ENCODE peak calls at places on chromosomes 6 and 20, in ten cellular contexts. F is RWPE1, S is heart right ventricle, X is ovary, I is transverse colon, D is PC-3, P is IMR-90, V is HCT116, R is esophagus squamous epithelium, H is GM23338. M is an unnamed sample.

GRCh38 chr6:17724341-17724740 is 17.6 kb upstream of the NUP153 start:
- DNase-seq in P (peak; percentile 67), H (no peak), F (no peak), X (no peak), V (no peak), S (no peak), I (no peak), D (peak; percentile 59), R (no peak), M (no peak)

GRCh38 chr20:16864958-16865357 is 116.8 kb downstream of the OTOR start:
- DNase-seq in H (no peak), R (no peak), X (no peak), D (no peak), I (no peak), S (no peak), V (no peak), F (no peak), P (no peak), M (no peak)

GRCh38 chr6:71822626-71823025 is 63.7 kb upstream of the RIMS1 start:
- DNase-seq in X (no peak), F (no peak), H (no peak), I (no peak), P (no peak), V (no peak), R (no peak), D (no peak), S (no peak), M (no peak)

GRCh38 chr6:142566628-142567396 is 265.0 kb downstream of the ADGRG6 start:
- DNase-seq in D (peak; percentile 71), V (peak; percentile 66), F (peak; percentile 52), H (peak; percentile 85), I (peak; percentile 38), P (peak; percentile 47), X (no peak), S (peak; percentile 42), R (no peak), M (peak; percentile 72)

GRCh38 chr6:89035252-89036106 is 45.1 kb upstream of the PNRC1 start:
- DNase-seq in S (peak; percentile 77), H (no peak), D (peak; percentile 62), P (peak; percentile 95), F (peak; percentile 93), X (peak; percentile 91), V (no peak), I (peak; percentile 91), R (peak; percentile 8), M (no peak)

GRCh38 chr20:61073376-61073775 is 178.7 kb upstream of the CDH4 start:
- DNase-seq in X (no peak), H (no peak), F (no peak), R (no peak), V (no peak), P (no peak), I (no peak), S (no peak), D (no peak), M (no peak)

GRCh38 chr6:44162876-44163625 is 4.4 kb downstream of the CAPN11 start:
- DNase-seq in F (no peak), D (no peak), V (no peak), P (peak; percentile 44), R (no peak), I (no peak), X (no peak), S (no peak), H (no peak), M (no peak)

GRCh38 chr20:17841751-17842191 is 126.8 kb downstream of the SNX5 start:
- DNase-seq in P (peak; percentile 80), F (no peak), I (no peak), S (peak; percentile 71), X (peak; percentile 64), R (no peak), V (no peak), H (no peak), D (no peak), M (no peak)

GRCh38 chr20:25320035-25320800 is 70.4 kb downstream of the ABHD12 start:
- DNase-seq in V (no peak), X (peak; percentile 19), P (no peak), I (no peak), R (no peak), D (no peak), H (no peak), S (no peak), F (no peak), M (no peak)

GRCh38 chr6:119319694-119320093 is 29.9 kb downstream of the MAN1A1 start:
- DNase-seq in X (no peak), S (no peak), V (no peak), I (no peak), R (no peak), P (no peak), H (no peak), F (no peak), D (no peak), M (no peak)

GRCh38 chr20:7859371-7859802 is 80.9 kb downstream of the HAO1 start:
- DNase-seq in R (no peak), D (peak; percentile 84), I (no peak), V (no peak), S (peak; percentile 46), F (peak; percentile 64), H (peak; percentile 72), X (no peak), P (peak; percentile 70), M (peak; percentile 18)

GRCh38 chr6:109743739-109744138 is 52.6 kb downstream of the FIG4 start:
- DNase-seq in D (peak; percentile 77), H (no peak), P (peak; percentile 87), S (no peak), I (no peak), R (no peak), X (no peak), F (peak; percentile 23), V (no peak), M (no peak)

GRCh38 chr6:146381486-146381885 is 162.1 kb upstream of the RAB32 start:
- DNase-seq in V (no peak), F (no peak), R (no peak), P (no peak), H (peak; percentile 50), D (no peak), I (no peak), X (no peak), S (no peak), M (no peak)

DNA sequence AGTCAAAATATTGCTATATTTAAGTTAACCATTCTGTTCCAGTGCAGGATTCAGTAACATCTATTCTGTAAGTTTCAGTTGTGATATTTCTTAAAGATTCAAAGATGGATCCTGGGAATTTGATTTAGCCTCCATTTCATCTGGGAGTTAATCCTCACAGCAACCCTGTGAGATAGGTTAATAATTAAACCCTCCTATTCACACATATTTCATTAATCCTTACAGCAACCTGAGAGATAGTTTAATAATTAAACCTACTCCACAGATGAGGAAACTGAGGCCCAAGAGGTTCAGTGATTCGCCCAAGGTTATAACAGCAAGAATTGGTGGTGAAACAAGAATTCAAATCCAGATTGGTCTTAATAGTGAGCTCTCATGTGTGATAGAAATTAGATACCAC is 10.9 kb upstream of the ZBTB2 start:
- DNase-seq in D (no peak), P (no peak), R (no peak), V (no peak), F (no peak), H (no peak), I (no peak), S (no peak), X (no peak), M (no peak)
- H3K27ac ChIP-seq in D (no peak overlapping the region), P (no peak overlapping the region), R (no peak overlapping the region), V (no peak overlapping the region), F (no peak overlapping the region), H (no peak overlapping the region), I (no peak overlapping the region), S (no peak overlapping the region), X (no peak overlapping the region), M (no peak overlapping the region)

GRCh38 chr6:134864558-134864957 is 85.3 kb downstream of the ALDH8A1 start:
- DNase-seq in H (no peak), R (no peak), D (no peak), V (no peak), S (no peak), I (no peak), X (no peak), F (no peak), P (no peak), M (no peak)

GRCh38 chr6:134868812-134869211 is 81.1 kb downstream of the ALDH8A1 start:
- DNase-seq in R (no peak), I (no peak), V (no peak), X (no peak), S (no peak), P (no peak), F (no peak), H (no peak), D (no peak), M (no peak)

GRCh38 chr6:134870677-134871498 is 79.0 kb downstream of the ALDH8A1 start:
- DNase-seq in X (no peak), F (no peak), V (no peak), H (no peak), D (no peak), I (peak; percentile 29), R (no peak), S (no peak), P (peak; percentile 77), M (no peak)

GRCh38 chr6:134863763-134864510 is 86.0 kb downstream of the ALDH8A1 start:
- DNase-seq in I (no peak), P (no peak), V (no peak), R (no peak), X (no peak), F (no peak), H (no peak), D (no peak), S (no peak), M (no peak)

GRCh38 chr6:134866563-134866962 is 83.3 kb downstream of the ALDH8A1 start:
- DNase-seq in V (no peak), X (no peak), H (no peak), I (no peak), P (no peak), R (no peak), D (no peak), S (no peak), F (no peak), M (no peak)
- H3K27ac ChIP-seq in V (no peak overlapping the region), X (no peak overlapping the region), H (no peak overlapping the region), I (no peak overlapping the region), P (no peak overlapping the region), R (no peak overlapping the region), D (no peak overlapping the region), S (no peak overlapping the region), F (no peak overlapping the region), M (no peak overlapping the region)

GRCh38 chr20:63639093-63639860 is 12.4 kb upstream of the GMEB2 start:
- DNase-seq in I (peak; percentile 59), H (no peak), P (no peak), D (no peak), X (no peak), V (no peak), S (peak; percentile 51), F (no peak), R (no peak), M (no peak)
- H3K27ac ChIP-seq in I (peak overlapping the region; percentile 59), H (no peak overlapping the region), P (no peak overlapping the region), D (no peak overlapping the region), X (no peak overlapping the region), V (no peak overlapping the region), S (peak overlapping the region; percentile 90), F (peak overlapping the region; percentile 60), R (peak overlapping the region; percentile 51), M (no peak overlapping the region)

DNA sequence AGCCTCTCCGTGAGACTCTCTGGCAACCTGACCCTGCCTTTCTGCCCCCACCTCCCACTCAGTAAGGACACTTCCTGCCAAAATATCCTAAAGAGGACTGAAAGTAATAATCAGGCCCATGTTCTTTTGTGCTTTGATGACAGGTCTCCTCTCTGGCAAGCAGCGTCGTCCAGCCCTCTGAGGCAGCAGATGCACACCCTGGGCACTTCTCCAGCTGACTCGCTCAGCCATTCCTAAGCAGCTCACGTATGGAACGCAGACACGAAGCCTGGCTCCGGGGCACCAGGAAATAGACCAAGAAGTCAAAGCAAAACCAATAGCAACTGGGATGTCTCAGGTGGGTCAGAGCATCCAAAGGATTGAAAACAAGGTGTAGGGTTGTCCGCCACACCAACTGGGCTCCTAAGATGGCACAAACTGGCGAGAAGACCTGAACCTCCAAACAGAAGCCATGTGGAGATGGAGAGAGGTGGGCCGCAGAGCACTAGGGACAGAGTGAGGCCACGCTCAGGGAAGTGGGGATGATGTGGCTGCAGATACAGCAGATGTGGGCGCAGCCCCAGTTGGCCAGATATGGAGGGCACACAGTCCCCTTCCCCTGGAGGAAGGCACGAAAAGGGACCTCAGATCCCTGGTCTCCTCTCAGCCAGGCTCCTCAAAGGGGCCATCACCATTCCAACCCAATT is 99.3 kb downstream of the PRND start:
- DNase-seq in X (peak; percentile 81), H (no peak), D (peak; percentile 81), S (no peak), V (no peak), I (no peak), R (no peak), F (peak; percentile 33), P (peak; percentile 88), M (no peak)
- H3K27ac ChIP-seq in X (no peak overlapping the region), H (no peak overlapping the region), D (no peak overlapping the region), S (no peak overlapping the region), V (no peak overlapping the region), I (peak overlapping the region; percentile 78), R (no peak overlapping the region), F (no peak overlapping the region), P (peak overlapping the region; percentile 19), M (no peak overlapping the region)

M was measured in iPS DF 6.9.